ENCODE peak calls at places on chromosome 16, in five cellular contexts. M is GM12891, L is H1, V is K562, N is SK-N-SH. H is an unnamed sample.

GRCh38 chr16:79449067-79449466 is 151.5 kb downstream of the MAF start:
- DNase-seq in M (no peak), L (no peak), V (no peak), N (no peak), H (no peak)

GRCh38 chr16:17555176-17555575 is 84.4 kb upstream of the XYLT1 start:
- DNase-seq in M (no peak), L (no peak), V (no peak), N (no peak), H (no peak)

GRCh38 chr16:51271156-51271555 is 120.1 kb upstream of the SALL1 start:
- DNase-seq in M (no peak), L (no peak), V (no peak), N (no peak), H (no peak)

GRCh38 chr16:3650631-3651265 is 3.7 kb upstream of the DNASE1 start:
- DNase-seq in M (no peak), L (no peak), V (no peak), N (no peak), H (no peak)

GRCh38 chr16:29962344-29962994 is 590 bp downstream of the TMEM219 start:
- DNase-seq in M (no peak), L (no peak), V (peak), N (no peak), H (no peak)

GRCh38 chr16:2337431-2338296 is 2.9 kb downstream of the ABCA3 start:
- DNase-seq in M (no peak), L (no peak), V (no peak), N (no peak), H (no peak)

GRCh38 chr16:77540656-77541055 is 105.8 kb upstream of the ADAMTS18 start:
- DNase-seq in M (no peak), L (no peak), V (no peak), N (no peak), H (no peak)

GRCh38 chr16:73058616-73059409 is 10.9 kb upstream of the ZFHX3 start:
- DNase-seq in M (peak), L (no peak), V (peak), N (peak), H (no peak)

GRCh38 chr16:27237229-27238015 is 31.1 kb downstream of the NSMCE1 start:
- DNase-seq in M (no peak), L (no peak), V (no peak), N (peak), H (no peak)

GRCh38 chr16:17408955-17409441 is 61.8 kb downstream of the XYLT1 start:
- DNase-seq in M (peak), L (no peak), V (no peak), N (no peak), H (peak)

GRCh38 chr16:4021070-4021779 is 95.0 kb downstream of the ADCY9 start:
- DNase-seq in M (no peak), L (no peak), V (no peak), N (no peak), H (no peak)

GRCh38 chr16:24156777-24157176 is 99.4 kb upstream of the CACNG3 start:
- DNase-seq in M (no peak), L (no peak), V (no peak), N (no peak), H (no peak)

DNA sequence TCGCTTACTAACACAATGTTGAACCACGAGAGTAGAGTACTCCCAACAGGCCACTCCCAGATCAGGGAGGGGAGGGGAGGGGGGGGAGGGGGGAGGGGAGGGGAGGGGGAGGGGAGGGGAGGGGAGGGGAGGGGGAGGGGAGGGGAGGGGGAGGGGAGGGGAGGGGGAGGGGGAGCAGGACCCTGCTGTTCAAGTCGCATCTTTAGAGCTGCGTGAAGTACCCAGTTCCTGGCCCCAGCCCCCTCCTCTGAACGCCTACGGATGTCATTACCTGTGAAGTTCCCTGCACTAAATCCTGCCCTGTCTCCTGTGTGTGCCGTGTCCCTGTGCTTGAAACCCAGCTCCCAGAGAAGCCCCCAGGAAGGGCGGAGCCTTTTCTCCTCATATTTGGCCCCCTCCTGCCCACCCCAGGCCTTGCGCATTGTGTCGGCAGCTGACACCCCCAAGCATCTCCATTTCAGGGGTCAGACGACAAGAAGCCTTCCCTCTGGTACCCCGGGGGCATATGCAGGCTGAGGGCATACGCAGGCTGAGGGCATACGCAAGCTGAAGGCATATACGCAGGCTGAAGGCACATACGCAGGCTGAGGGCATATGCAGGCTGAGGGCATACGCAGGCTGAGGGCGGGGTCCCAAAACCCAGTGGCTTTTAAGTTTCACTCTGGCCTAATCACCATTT is 330.2 kb downstream of the C16orf95 start:
- DNase-seq in M (no peak), L (no peak), V (no peak), N (no peak), H (no peak)
- TF ChIP-seq TAF1 in M (no peak), L (no peak), V (no peak), N (no peak), H (no peak)

DNA sequence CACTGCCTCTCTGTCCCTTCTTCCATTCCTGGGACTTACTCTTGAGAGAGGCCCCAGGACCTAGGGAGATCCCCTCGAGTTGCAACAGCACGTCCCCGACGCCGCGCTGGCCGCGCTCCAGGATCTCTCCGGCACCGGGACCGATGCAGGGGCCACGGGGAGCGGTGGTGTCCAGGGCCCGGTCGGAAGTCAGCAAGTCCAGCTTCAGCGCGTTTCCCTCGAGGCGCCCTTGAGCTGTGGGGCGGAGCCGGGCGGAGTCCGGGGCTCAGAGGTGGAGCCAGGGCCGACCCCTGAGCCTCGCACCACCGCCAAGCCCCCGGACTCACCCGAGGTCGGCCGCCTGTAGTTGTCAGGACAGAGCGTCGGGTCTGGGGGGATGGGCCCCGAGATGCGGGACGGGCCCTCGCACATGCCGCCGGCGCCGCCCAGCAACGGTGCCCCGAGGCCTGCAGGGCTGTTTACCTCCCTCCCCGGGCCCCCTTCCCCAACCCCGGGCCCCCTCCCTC is 465 bp downstream of the ENKD1 start:
- DNase-seq in M (no peak), L (no peak), V (peak), N (peak), H (no peak)
- TF ChIP-seq TAF1 in M (no peak), L (no peak), V (no peak), N (no peak), H (no peak)

GRCh38 chr16:49745434-49745833 is 110.5 kb downstream of the ZNF423 start:
- DNase-seq in M (no peak), L (no peak), V (no peak), N (no peak), H (no peak)
- TF ChIP-seq TAF1 in M (no peak), L (no peak), V (no peak), N (no peak), H (no peak)

DNA sequence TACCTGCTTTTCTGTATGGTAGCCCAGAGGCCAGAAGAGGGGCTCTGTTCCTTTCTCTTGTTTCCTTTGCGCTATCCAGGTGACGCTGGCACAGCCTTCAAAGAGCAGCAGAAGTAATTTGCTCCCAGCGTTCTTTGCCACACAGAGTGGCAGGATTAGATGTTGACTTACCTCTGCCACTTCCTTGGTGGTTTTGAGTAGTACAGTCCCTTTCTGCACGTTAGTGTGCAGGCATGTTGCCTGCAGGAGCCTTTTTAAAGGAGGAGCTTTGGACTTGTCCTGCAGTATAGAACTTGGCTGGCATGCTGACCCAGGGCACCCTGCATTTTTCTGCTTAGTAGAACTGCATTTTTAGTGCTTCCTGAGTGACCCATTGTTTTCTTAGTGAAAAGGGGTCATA is at the start of gene ABCC11:
- DNase-seq in M (no peak), L (no peak), V (no peak), N (no peak), H (no peak)
- TF ChIP-seq TAF1 in M (no peak), L (no peak), V (no peak), N (no peak), H (no peak)

GRCh38 chr16:50151322-50151721 is 1.8 kb upstream of the TENT4B start:
- DNase-seq in M (no peak), L (no peak), V (no peak), N (no peak), H (no peak)
- TF ChIP-seq TAF1 in M (no peak), L (no peak), V (no peak), N (no peak), H (no peak)

DNA sequence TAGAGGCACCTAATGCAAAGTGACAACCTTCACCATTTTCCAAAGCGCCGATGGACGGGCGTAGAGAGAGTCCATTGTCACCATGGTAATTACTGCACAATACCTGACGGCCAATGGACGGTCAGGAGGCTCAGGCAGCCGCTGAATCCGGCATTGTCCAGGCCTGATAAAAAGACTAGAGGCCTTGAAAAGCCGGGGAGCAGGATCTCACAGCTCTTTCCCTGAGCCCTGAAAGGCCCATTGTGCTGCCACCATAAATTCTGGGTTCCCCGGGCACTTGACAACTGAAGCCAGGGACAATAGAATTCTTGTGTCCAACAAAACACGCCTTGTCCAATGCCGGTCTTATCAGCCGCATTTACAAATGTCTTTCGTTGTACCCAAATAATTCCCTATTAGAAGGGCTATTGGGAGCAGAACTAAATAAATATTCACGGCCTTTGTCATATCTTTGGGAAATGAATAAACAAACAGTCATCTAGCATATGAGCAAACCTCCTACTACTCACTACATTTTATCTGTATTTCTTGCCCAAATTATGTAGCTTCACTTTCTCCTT is 62.4 kb downstream of the CDH11 start:
- DNase-seq in M (no peak), L (no peak), V (no peak), N (no peak), H (no peak)
- TF ChIP-seq TAF1 in M (no peak), L (no peak), V (no peak), N (no peak), H (no peak)

GRCh38 chr16:85188822-85189672 is 76.8 kb upstream of the CIBAR2 start:
- DNase-seq in M (no peak), L (no peak), V (no peak), N (no peak), H (no peak)

GRCh38 chr16:85192736-85193493 is 80.6 kb upstream of the CIBAR2 start:
- DNase-seq in M (no peak), L (no peak), V (no peak), N (peak), H (no peak)

GRCh38 chr16:85191341-85191965 is 79.2 kb upstream of the CIBAR2 start:
- DNase-seq in M (no peak), L (no peak), V (no peak), N (no peak), H (no peak)

GRCh38 chr16:85192233-85192632 is 80.0 kb upstream of the CIBAR2 start:
- DNase-seq in M (no peak), L (no peak), V (no peak), N (no peak), H (no peak)

GRCh38 chr16:85190572-85190971 is 78.3 kb upstream of the CIBAR2 start:
- DNase-seq in M (no peak), L (no peak), V (no peak), N (no peak), H (no peak)
- TF ChIP-seq TAF1 in M (no peak), L (no peak), V (no peak), N (no peak), H (no peak)

GRCh38 chr16:56616608-56617211 is 8.3 kb downstream of the MT2A start:
- DNase-seq in M (no peak), L (no peak), V (no peak), N (no peak), H (no peak)

GRCh38 chr16:56615353-56615752 is 7.0 kb downstream of the MT2A start:
- DNase-seq in M (no peak), L (no peak), V (no peak), N (no peak), H (no peak)

GRCh38 chr16:56618138-56618537 is 7.4 kb upstream of the MT1E start:
- DNase-seq in M (no peak), L (no peak), V (no peak), N (no peak), H (no peak)

GRCh38 chr16:56614549-56614991 is 6.2 kb downstream of the MT2A start:
- DNase-seq in M (no peak), L (no peak), V (no peak), N (no peak), H (no peak)

GRCh38 chr16:56617212-56618085 is 8.1 kb upstream of the MT1E start:
- DNase-seq in M (no peak), L (no peak), V (no peak), N (no peak), H (no peak)
- TF ChIP-seq TAF1 in M (no peak), L (no peak), V (no peak), N (no peak), H (no peak)

DNA sequence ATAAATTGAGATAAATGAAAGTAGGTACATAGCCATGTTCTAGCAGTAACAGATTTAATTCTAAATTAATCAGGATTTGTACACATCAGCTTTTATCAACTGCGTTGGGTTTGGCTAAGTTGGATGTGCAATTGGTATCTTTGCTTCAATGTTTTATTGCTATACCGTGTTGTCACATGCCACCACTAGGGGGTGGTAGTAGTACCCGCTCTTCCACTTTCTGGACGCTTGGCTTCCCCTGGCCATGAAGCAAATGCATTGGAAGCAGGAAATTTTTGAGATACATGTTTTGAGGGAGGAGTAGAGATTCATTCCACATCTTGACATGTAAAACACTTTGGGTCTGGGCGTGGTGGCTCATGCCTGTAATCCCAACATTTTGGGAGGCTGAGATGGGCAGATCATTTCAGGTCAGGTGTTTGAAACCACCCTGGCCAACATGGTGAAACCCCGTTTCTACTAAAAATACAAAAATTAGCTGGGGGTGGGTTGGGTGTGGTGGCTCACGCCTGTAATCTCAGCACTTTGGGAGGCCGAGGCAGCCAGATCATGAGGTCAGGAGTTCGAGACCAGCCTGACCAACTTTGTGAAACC is 58.6 kb downstream of the EMP2 start:
- DNase-seq in M (peak), L (no peak), V (peak), N (peak), H (peak)
- TF ChIP-seq TAF1 in M (no peak), L (no peak), V (no peak), N (no peak), H (no peak)

DNA sequence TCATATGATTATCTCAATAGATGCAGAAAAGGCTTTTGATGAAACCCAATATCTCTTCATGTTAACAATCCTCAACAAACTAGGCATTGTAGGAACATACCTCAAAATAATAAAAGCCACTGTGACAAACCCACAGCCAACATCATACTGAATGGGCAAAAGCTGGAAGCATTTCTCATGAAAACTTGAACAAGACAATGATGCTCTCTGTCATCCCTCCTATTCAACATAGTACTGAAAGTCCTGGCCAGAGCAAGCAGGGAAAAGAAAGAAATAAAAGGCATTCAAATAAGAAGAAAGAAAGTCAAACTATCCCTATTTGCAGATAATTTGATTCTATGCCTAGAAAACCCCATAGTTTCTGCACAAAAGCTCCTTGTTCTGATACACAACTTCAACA is 999.2 kb upstream of the GOT2 start:
- DNase-seq in M (no peak), L (no peak), V (no peak), N (no peak), H (no peak)
- TF ChIP-seq TAF1 in M (no peak), L (no peak), V (no peak), N (no peak), H (no peak)

H was measured in GM12892.